ENCODE peak calls at places on chromosomes 3 and 15, in six cellular contexts. V is A549, F is HepG2, T is endothelial cell of umbilical vein, K is K562, Z is GM12878. X is an unnamed sample.

GRCh38 chr3:98817546-98817945 is 54.4 kb downstream of the ST3GAL6 start:
- DNase-seq in V (peak; percentile 47), F (peak; percentile 31), T (peak; percentile 66), K (peak; percentile 41), Z (no peak), X (peak; percentile 52)

GRCh38 chr15:80234883-80235282 is 17.1 kb downstream of the CTXND1 start:
- DNase-seq in V (peak; percentile 53), F (no peak), T (peak; percentile 27), K (peak; percentile 56), Z (no peak), X (peak; percentile 65)

GRCh38 chr15:81480645-81481053 is 106.6 kb upstream of the TMC3 start:
- DNase-seq in V (no peak), F (peak; percentile 31), T (peak; percentile 70), K (peak; percentile 27), Z (peak; percentile 11), X (peak; percentile 73)

GRCh38 chr3:16126634-16127033 is 47.8 kb upstream of the GALNT15 start:
- DNase-seq in V (no peak), F (no peak), T (no peak), K (no peak), Z (no peak), X (no peak)

GRCh38 chr3:11022115-11022514 is 29.6 kb downstream of the SLC6A1 start:
- DNase-seq in V (no peak), F (no peak), T (no peak), K (no peak), Z (no peak), X (no peak)

GRCh38 chr15:94297543-94297942 is 66.2 kb downstream of the MCTP2 start:
- DNase-seq in V (no peak), F (no peak), T (no peak), K (no peak), Z (no peak), X (peak; percentile 71)

GRCh38 chr3:193357291-193357690 is 21.3 kb downstream of the ATP13A5 start:
- DNase-seq in V (no peak), F (no peak), T (no peak), K (no peak), Z (no peak), X (no peak)

GRCh38 chr3:108093021-108093420 is 2.2 kb upstream of the CD47 start:
- DNase-seq in V (no peak), F (no peak), T (no peak), K (no peak), Z (no peak), X (no peak)

GRCh38 chr15:42474857-42475256 is 16.1 kb downstream of the ZNF106 start:
- DNase-seq in V (no peak), F (no peak), T (no peak), K (peak; percentile 16), Z (no peak), X (peak; percentile 13)

GRCh38 chr3:149969110-149969944 is 1.4 kb downstream of the PFN2 start:
- DNase-seq in V (peak; percentile 42), F (peak; percentile 78), T (peak; percentile 80), K (peak; percentile 7), Z (no peak), X (no peak)

GRCh38 chr3:161991901-161992300 is 495.3 kb downstream of the OTOL1 start:
- DNase-seq in V (no peak), F (no peak), T (no peak), K (no peak), Z (no peak), X (no peak)

GRCh38 chr3:4584537-4585249 is 91.5 kb downstream of the ITPR1 start:
- DNase-seq in V (no peak), F (no peak), T (peak; percentile 18), K (no peak), Z (peak; percentile 13), X (peak; percentile 62)

GRCh38 chr3:46705751-46706572 is 4.8 kb downstream of the TMIE start:
- DNase-seq in V (no peak), F (no peak), T (peak; percentile 39), K (no peak), Z (no peak), X (no peak)

GRCh38 chr3:13064469-13064868 is 8.8 kb downstream of the IQSEC1 start:
- DNase-seq in V (no peak), F (no peak), T (no peak), K (no peak), Z (no peak), X (no peak)

GRCh38 chr15:31040611-31041010 is 49.2 kb upstream of the MTMR10 start:
- DNase-seq in V (no peak), F (no peak), T (no peak), K (no peak), Z (no peak), X (no peak)

GRCh38 chr3:110656394-110656793 is 415.2 kb upstream of the NECTIN3 start:
- DNase-seq in V (no peak), F (no peak), T (peak; percentile 67), K (no peak), Z (no peak), X (no peak)

DNA sequence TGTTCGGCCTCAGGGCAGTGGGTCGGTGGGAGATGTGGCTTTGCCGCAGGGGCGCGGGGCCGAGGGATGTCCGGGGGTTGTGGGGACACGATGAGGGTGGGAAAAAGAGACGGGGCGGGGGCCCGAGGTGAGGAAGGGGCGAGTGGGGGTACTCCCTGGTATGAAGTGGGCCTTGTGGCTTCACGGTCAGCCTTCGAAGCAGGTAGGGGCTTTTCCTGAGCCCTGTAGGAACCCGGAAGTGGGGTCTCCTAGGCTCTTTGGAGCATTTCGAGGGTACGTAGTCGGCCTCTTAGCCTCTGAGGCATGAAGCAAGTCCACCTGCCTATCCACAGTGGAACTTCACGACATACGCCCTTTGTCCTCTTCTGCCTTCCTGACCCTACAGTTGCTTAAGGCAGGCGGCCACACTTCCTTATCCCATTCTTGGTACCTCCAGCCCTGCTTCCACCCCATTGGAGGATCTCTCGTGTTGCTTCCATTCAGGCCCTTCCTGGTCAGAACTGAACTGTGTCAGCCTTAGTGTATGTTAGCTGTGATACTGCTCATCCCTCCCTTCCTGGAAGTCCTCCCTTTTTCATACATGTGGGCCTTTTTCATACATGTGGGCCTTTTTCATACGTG is 389 bp downstream of the ARPC4 start:
- DNase-seq in V (no peak), F (peak; percentile 28), T (peak; percentile 56), K (peak; percentile 56), Z (no peak), X (peak; percentile 61)
- TF ChIP-seq POLR2A in V (no peak), F (no peak), T (peak; percentile 77), K (peak; percentile 6), Z (peak; percentile 52), X (no peak)

DNA sequence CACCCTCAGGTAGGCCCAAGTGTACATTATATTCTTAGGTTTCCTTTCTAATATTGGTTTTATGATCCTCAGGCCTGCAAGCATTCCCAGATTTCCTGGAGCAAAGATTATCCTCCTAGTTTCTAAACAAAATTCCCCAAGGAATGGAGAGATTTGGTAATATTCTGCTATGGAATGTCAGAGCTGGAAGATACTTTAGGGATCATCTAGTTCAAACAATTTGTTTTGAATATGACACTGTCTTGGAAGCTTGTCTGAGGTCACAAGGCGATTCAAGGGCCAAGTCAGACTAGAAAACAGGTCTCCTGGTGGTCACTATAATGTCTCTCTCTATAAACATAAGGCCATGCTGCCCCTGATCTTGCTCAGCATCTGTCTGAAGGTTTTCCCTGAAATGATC is 143.4 kb upstream of the BCL6 start:
- DNase-seq in V (no peak), F (no peak), T (no peak), K (no peak), Z (no peak), X (no peak)
- TF ChIP-seq MYC in V (no peak), F (no peak), T (no peak), K (no peak), Z (no peak), X (no peak)

GRCh38 chr3:196140224-196140623 is 58.3 kb upstream of the TFRC start:
- DNase-seq in V (no peak), F (no peak), T (no peak), K (peak; percentile 79), Z (no peak), X (peak; percentile 85)
- TF ChIP-seq POLR2A in V (no peak), F (no peak), T (no peak), K (no peak), Z (no peak), X (no peak)

GRCh38 chr15:66721954-66722353 is 19.9 kb downstream of the SMAD6 start:
- DNase-seq in V (no peak), F (no peak), T (no peak), K (no peak), Z (no peak), X (no peak)

GRCh38 chr15:66722757-66723540 is 20.9 kb downstream of the SMAD6 start:
- DNase-seq in V (no peak), F (no peak), T (no peak), K (no peak), Z (no peak), X (no peak)

GRCh38 chr15:66720206-66721010 is 18.4 kb downstream of the SMAD6 start:
- DNase-seq in V (no peak), F (no peak), T (peak; percentile 56), K (peak; percentile 62), Z (no peak), X (no peak)

GRCh38 chr15:66721020-66721419 is 19.0 kb downstream of the SMAD6 start:
- DNase-seq in V (no peak), F (no peak), T (no peak), K (no peak), Z (no peak), X (no peak)

DNA sequence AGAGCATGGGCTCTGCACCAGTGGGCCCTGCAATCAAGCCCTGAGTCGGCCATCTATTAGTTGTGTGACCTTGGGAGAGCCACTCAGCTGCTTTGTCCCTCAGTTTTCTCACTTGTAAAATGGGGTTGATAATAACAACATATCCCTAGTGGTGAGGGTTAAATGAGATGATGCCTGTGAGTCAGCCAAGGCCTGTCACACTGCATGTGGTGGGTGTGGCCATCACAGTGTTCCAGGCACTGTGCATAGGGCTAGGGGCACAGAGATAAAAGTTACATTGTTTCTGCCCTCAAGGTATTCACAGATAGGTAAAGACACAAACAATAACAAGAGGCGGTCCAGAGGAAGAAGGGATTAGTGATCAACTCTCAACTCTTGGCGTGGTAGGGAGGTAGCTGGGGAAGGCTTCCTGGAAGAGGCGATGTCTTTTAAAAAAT is 19.5 kb downstream of the SMAD6 start:
- DNase-seq in V (no peak), F (no peak), T (no peak), K (peak; percentile 72), Z (no peak), X (no peak)
- TF ChIP-seq MYC in V (no peak), F (no peak), T (no peak), K (no peak), Z (no peak), X (no peak)

DNA sequence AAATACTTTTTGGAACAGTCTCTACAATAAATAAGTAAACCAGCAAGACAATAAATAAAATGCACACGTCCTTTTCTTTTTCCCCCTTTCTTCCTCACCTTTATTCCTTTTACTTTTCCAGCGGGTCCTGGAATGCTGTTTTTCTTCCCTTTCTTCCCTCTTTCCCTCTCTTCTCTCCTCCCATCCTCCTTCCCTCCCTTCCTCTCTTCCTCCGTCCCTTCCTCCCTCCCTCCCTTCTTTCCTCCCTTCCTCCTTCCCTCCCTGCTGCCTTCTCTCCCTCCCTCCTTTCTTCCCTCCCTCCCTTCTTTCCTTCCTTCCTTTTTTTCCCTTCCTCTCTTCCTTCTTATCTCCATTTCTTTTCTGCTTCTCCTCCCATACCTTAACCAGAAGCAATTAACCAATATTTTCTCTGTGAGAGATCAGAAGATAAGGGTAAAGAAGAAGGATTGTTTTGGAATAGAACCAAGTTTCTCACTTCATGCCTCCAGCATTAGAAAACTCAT is 3.3 kb upstream of the IL17RE start:
- DNase-seq in V (no peak), F (no peak), T (no peak), K (no peak), Z (no peak), X (no peak)
- TF ChIP-seq POLR2A in V (no peak), F (no peak), T (no peak), K (no peak), Z (no peak), X (no peak)